ENCODE peak calls at places on chromosomes 12 and 14, in eight cellular contexts. One of them, this sample, is unnamed.

GRCh38 chr14:26190644-26191043 is 407.2 kb downstream of the NOVA1 start:
- DNase-seq in NCI-H1092 treated with DMSO at 0.1 percent for 48 hours: no peak
- DNase-seq in pancreas: no peak
- DNase-seq in GM12891: no peak
- DNase-seq in NCI-H460: no peak
- DNase-seq in anterior cingulate cortex: no peak
- DNase-seq in activated CD8-positive, alpha-beta memory T cell treated with anti-CD3 and anti-CD28 coated beads for 24 hours: no peak
- DNase-seq in sigmoid colon: no peak
- DNase-seq in this sample: no peak

GRCh38 chr12:96177013-96177412 is 17.2 kb upstream of the ELK3 start:
- DNase-seq in GM12891: no peak
- DNase-seq in NCI-H1092 treated with DMSO at 0.1 percent for 48 hours: no peak
- DNase-seq in sigmoid colon: no peak
- DNase-seq in activated CD8-positive, alpha-beta memory T cell treated with anti-CD3 and anti-CD28 coated beads for 24 hours: peak; percentile 75
- DNase-seq in pancreas: no peak
- DNase-seq in NCI-H460: no peak
- DNase-seq in anterior cingulate cortex: no peak
- DNase-seq in this sample: no peak

GRCh38 chr14:104187121-104187889 is 48.9 kb downstream of the KIF26A start:
- DNase-seq in NCI-H1092 treated with DMSO at 0.1 percent for 48 hours: no peak
- DNase-seq in activated CD8-positive, alpha-beta memory T cell treated with anti-CD3 and anti-CD28 coated beads for 24 hours: no peak
- DNase-seq in NCI-H460: peak; percentile 78
- DNase-seq in GM12891: no peak
- DNase-seq in anterior cingulate cortex: no peak
- DNase-seq in pancreas: peak; percentile 73
- DNase-seq in sigmoid colon: no peak
- DNase-seq in this sample: no peak

GRCh38 chr14:104228221-104228620 is 89.8 kb downstream of the KIF26A start:
- DNase-seq in pancreas: peak; percentile 28
- DNase-seq in anterior cingulate cortex: no peak
- DNase-seq in GM12891: no peak
- DNase-seq in NCI-H1092 treated with DMSO at 0.1 percent for 48 hours: no peak
- DNase-seq in sigmoid colon: no peak
- DNase-seq in activated CD8-positive, alpha-beta memory T cell treated with anti-CD3 and anti-CD28 coated beads for 24 hours: no peak
- DNase-seq in NCI-H460: no peak
- DNase-seq in this sample: no peak

GRCh38 chr12:18171571-18171970 is 81.6 kb upstream of the RERGL start:
- DNase-seq in NCI-H1092 treated with DMSO at 0.1 percent for 48 hours: no peak
- DNase-seq in NCI-H460: no peak
- DNase-seq in activated CD8-positive, alpha-beta memory T cell treated with anti-CD3 and anti-CD28 coated beads for 24 hours: no peak
- DNase-seq in sigmoid colon: no peak
- DNase-seq in GM12891: no peak
- DNase-seq in anterior cingulate cortex: no peak
- DNase-seq in pancreas: no peak
- DNase-seq in this sample: no peak

GRCh38 chr12:69880566-69880965 is 55.5 kb downstream of the MYRFL start:
- DNase-seq in sigmoid colon: no peak
- DNase-seq in pancreas: no peak
- DNase-seq in GM12891: no peak
- DNase-seq in NCI-H1092 treated with DMSO at 0.1 percent for 48 hours: no peak
- DNase-seq in activated CD8-positive, alpha-beta memory T cell treated with anti-CD3 and anti-CD28 coated beads for 24 hours: no peak
- DNase-seq in anterior cingulate cortex: no peak
- DNase-seq in NCI-H460: no peak
- DNase-seq in this sample: no peak

GRCh38 chr12:124002021-124002640 is 29.1 kb downstream of the ZNF664 start:
- DNase-seq in GM12891: no peak
- DNase-seq in activated CD8-positive, alpha-beta memory T cell treated with anti-CD3 and anti-CD28 coated beads for 24 hours: no peak
- DNase-seq in NCI-H1092 treated with DMSO at 0.1 percent for 48 hours: no peak
- DNase-seq in anterior cingulate cortex: no peak
- DNase-seq in pancreas: no peak
- DNase-seq in sigmoid colon: no peak
- DNase-seq in NCI-H460: no peak
- DNase-seq in this sample: no peak

GRCh38 chr12:79690606-79691298 is at the start of gene PAWR:
- DNase-seq in NCI-H1092 treated with DMSO at 0.1 percent for 48 hours: peak; percentile 60
- DNase-seq in GM12891: peak; percentile 71
- DNase-seq in activated CD8-positive, alpha-beta memory T cell treated with anti-CD3 and anti-CD28 coated beads for 24 hours: peak; percentile 69
- DNase-seq in sigmoid colon: peak; percentile 71
- DNase-seq in anterior cingulate cortex: no peak
- DNase-seq in NCI-H460: peak; percentile 82
- DNase-seq in pancreas: peak; percentile 86
- DNase-seq in this sample: peak; percentile 22

GRCh38 chr12:121255433-121255832 is 41.1 kb downstream of the CAMKK2 start:
- DNase-seq in NCI-H1092 treated with DMSO at 0.1 percent for 48 hours: no peak
- DNase-seq in GM12891: no peak
- DNase-seq in sigmoid colon: no peak
- DNase-seq in NCI-H460: no peak
- DNase-seq in anterior cingulate cortex: no peak
- DNase-seq in pancreas: no peak
- DNase-seq in activated CD8-positive, alpha-beta memory T cell treated with anti-CD3 and anti-CD28 coated beads for 24 hours: no peak
- DNase-seq in this sample: no peak

GRCh38 chr12:59084758-59085383 is 164.6 kb upstream of the LRIG3 start:
- DNase-seq in sigmoid colon: no peak
- DNase-seq in anterior cingulate cortex: no peak
- DNase-seq in pancreas: no peak
- DNase-seq in GM12891: no peak
- DNase-seq in NCI-H460: no peak
- DNase-seq in activated CD8-positive, alpha-beta memory T cell treated with anti-CD3 and anti-CD28 coated beads for 24 hours: no peak
- DNase-seq in NCI-H1092 treated with DMSO at 0.1 percent for 48 hours: peak; percentile 53
- DNase-seq in this sample: no peak

This sample was measured in BE2C.